ENCODE peak calls at places on chromosomes 4 and X, in five cellular contexts. J is anterior cingulate cortex, U is fibroblast of lung, N is MM.1S, A is neuronal stem cell. G is an unnamed sample.

GRCh38 chr4:153281476-153281875 is 63.0 kb upstream of the MND1 start:
- DNase-seq in A (no peak), U (no peak), N (no peak), J (no peak), G (no peak)

GRCh38 chr4:20331642-20332041 is 79.9 kb downstream of the SLIT2 start:
- DNase-seq in A (no peak), J (no peak), U (no peak), N (no peak), G (no peak)

GRCh38 chr4:74237425-74237966 is 70.8 kb upstream of the EPGN start:
- DNase-seq in U (no peak), A (no peak), J (no peak), N (no peak), G (no peak)

GRCh38 chrX:18793601-18794089 is 86.2 kb downstream of the PPEF1 start:
- DNase-seq in N (no peak), U (no peak), A (no peak), J (no peak), G (no peak)

GRCh38 chrX:261858-262390 is 19.3 kb upstream of the PLCXD1 start:
- DNase-seq in U (no peak), J (no peak), A (no peak), N (no peak), G (no peak)

GRCh38 chr4:120964596-120964995 is 42.1 kb upstream of the PRDM5 start:
- DNase-seq in N (no peak), A (peak; percentile 67), J (no peak), U (no peak), G (no peak)

GRCh38 chrX:129534816-129535578 is 5.1 kb upstream of the OCRL start:
- DNase-seq in A (no peak), N (no peak), U (peak; percentile 52), J (no peak), G (no peak)

GRCh38 chr4:99234331-99235010 is 15.4 kb upstream of the ADH6 start:
- DNase-seq in J (no peak), U (no peak), N (no peak), A (no peak), G (no peak)

GRCh38 chr4:5009796-5010195 is 9.5 kb downstream of the CYTL1 start:
- DNase-seq in U (no peak), J (no peak), N (no peak), A (no peak), G (no peak)

GRCh38 chr4:121998024-121998423 is 46.2 kb upstream of the TRPC3 start:
- DNase-seq in A (no peak), N (no peak), J (no peak), U (no peak), G (no peak)

GRCh38 chr4:185541251-185541671 is 6.0 kb upstream of the PDLIM3 start:
- DNase-seq in A (no peak), J (no peak), U (peak; percentile 53), N (no peak), G (no peak)

GRCh38 chr4:109383823-109384222 is 49.8 kb upstream of the SEC24B start:
- DNase-seq in A (no peak), J (no peak), U (no peak), N (no peak), G (no peak)

GRCh38 chr4:7074423-7074822 is 6.6 kb upstream of the GRPEL1 start:
- DNase-seq in N (no peak), J (no peak), A (no peak), U (peak; percentile 19), G (no peak)

GRCh38 chrX:29634516-29634915 is 580.8 kb upstream of the MAGEB2 start:
- DNase-seq in U (peak; percentile 69), J (no peak), A (no peak), N (no peak), G (no peak)

GRCh38 chr4:151409470-151410313 is 716 bp downstream of the FHIP1A start:
- DNase-seq in J (no peak), N (no peak), U (no peak), A (peak; percentile 36), G (no peak)

GRCh38 chr4:89653012-89653411 is 183.9 kb downstream of the SNCA start:
- DNase-seq in U (no peak), J (no peak), A (peak; percentile 47), N (no peak), G (no peak)

GRCh38 chr4:109411964-109412363 is 21.7 kb upstream of the SEC24B start:
- DNase-seq in U (no peak), J (no peak), N (no peak), A (no peak), G (no peak)

GRCh38 chr4:124206779-124207605 is 505.5 kb downstream of the ANKRD50 start:
- DNase-seq in A (no peak), U (peak; percentile 83), N (no peak), J (no peak), G (no peak)

GRCh38 chr4:153757407-153757806 is 2.4 kb downstream of the RNF175 start:
- DNase-seq in N (no peak), A (no peak), U (peak; percentile 49), J (no peak), G (no peak)

GRCh38 chr4:145279122-145279960 is 99.0 kb upstream of the OTUD4 start:
- DNase-seq in A (no peak), U (peak; percentile 96), J (no peak), N (no peak), G (peak; percentile 55)

GRCh38 chr4:99467908-99468307 is 32.8 kb upstream of the ADH7 start:
- DNase-seq in A (no peak), U (no peak), N (no peak), J (no peak), G (no peak)

GRCh38 chr4:101670370-101670769 is 120.2 kb upstream of the BANK1 start:
- DNase-seq in A (no peak), U (no peak), J (no peak), N (no peak), G (no peak)

GRCh38 chr4:6746721-6747689 is 31.0 kb downstream of the BLOC1S4 start:
- DNase-seq in A (no peak), J (no peak), N (no peak), U (peak; percentile 48), G (no peak)

GRCh38 chr4:11456441-11456840 is 27.7 kb upstream of the HS3ST1 start:
- DNase-seq in A (no peak), J (no peak), N (no peak), U (no peak), G (no peak)

GRCh38 chrX:118231464-118231863 is 114.4 kb upstream of the WDR44 start:
- DNase-seq in N (no peak), A (no peak), J (no peak), U (peak; percentile 78), G (no peak)

GRCh38 chr4:80266267-80266901 is at the start of gene FGF5:
- DNase-seq in N (peak; percentile 9), A (peak; percentile 38), U (peak; percentile 94), J (peak; percentile 7), G (peak; percentile 90)

GRCh38 chr4:159101983-159102622 is 776 bp upstream of the RAPGEF2 start:
- DNase-seq in J (no peak), A (no peak), U (no peak), N (no peak), G (no peak)

G was measured in AG09319.